ENCODE peak calls at places on chromosomes 6 and 20, in seven cellular contexts. One of them, this sample, is unnamed.
A peak's percentile ranks its signal among the peaks of the same experiment; 100 is the strongest.

GRCh38 chr6:154354265-154354777 is 2.3 kb downstream of the IPCEF1 start:
- DNase-seq in substantia nigra: no peak
- DNase-seq in upper lobe of right lung: no peak
- DNase-seq in fibroblast of lung: no peak
- DNase-seq in brain microvascular endothelial cell: no peak
- DNase-seq in kidney: no peak
- DNase-seq in tibial artery: no peak
- DNase-seq in this sample: no peak

GRCh38 chr6:106300944-106301343 is 24.6 kb downstream of the ATG5 start:
- DNase-seq in substantia nigra: no peak
- DNase-seq in upper lobe of right lung: no peak
- DNase-seq in fibroblast of lung: peak; percentile 74
- DNase-seq in brain microvascular endothelial cell: no peak
- DNase-seq in kidney: no peak
- DNase-seq in tibial artery: no peak
- DNase-seq in this sample: no peak

GRCh38 chr20:14498809-14499208 is 161.4 kb upstream of the FLRT3 start:
- DNase-seq in substantia nigra: no peak
- DNase-seq in upper lobe of right lung: no peak
- DNase-seq in fibroblast of lung: peak; percentile 23
- DNase-seq in brain microvascular endothelial cell: no peak
- DNase-seq in kidney: no peak
- DNase-seq in tibial artery: no peak
- DNase-seq in this sample: no peak

GRCh38 chr6:138590796-138591709 is 91.8 kb upstream of the NHSL1 start:
- DNase-seq in substantia nigra: no peak
- DNase-seq in upper lobe of right lung: no peak
- DNase-seq in fibroblast of lung: peak; percentile 82
- DNase-seq in brain microvascular endothelial cell: peak; percentile 72
- DNase-seq in kidney: no peak
- DNase-seq in tibial artery: no peak
- DNase-seq in this sample: no peak

GRCh38 chr6:100573169-100573568 is 108.4 kb upstream of the SIM1 start:
- DNase-seq in substantia nigra: no peak
- DNase-seq in upper lobe of right lung: no peak
- DNase-seq in fibroblast of lung: peak; percentile 54
- DNase-seq in brain microvascular endothelial cell: peak; percentile 50
- DNase-seq in kidney: no peak
- DNase-seq in tibial artery: no peak
- DNase-seq in this sample: no peak

GRCh38 chr6:82178084-82178758 is 69.3 kb downstream of the IBTK start:
- DNase-seq in substantia nigra: no peak
- DNase-seq in upper lobe of right lung: no peak
- DNase-seq in fibroblast of lung: peak; percentile 65
- DNase-seq in brain microvascular endothelial cell: no peak
- DNase-seq in kidney: no peak
- DNase-seq in tibial artery: no peak
- DNase-seq in this sample: no peak

GRCh38 chr20:50245561-50246366 is 55.1 kb downstream of the CEBPB start:
- DNase-seq in substantia nigra: no peak
- DNase-seq in upper lobe of right lung: no peak
- DNase-seq in fibroblast of lung: peak; percentile 63
- DNase-seq in brain microvascular endothelial cell: no peak
- DNase-seq in kidney: no peak
- DNase-seq in tibial artery: no peak
- DNase-seq in this sample: peak; percentile 83

GRCh38 chr6:16700202-16700997 is 60.9 kb downstream of the ATXN1 start:
- DNase-seq in substantia nigra: no peak
- DNase-seq in upper lobe of right lung: no peak
- DNase-seq in fibroblast of lung: no peak
- DNase-seq in brain microvascular endothelial cell: no peak
- DNase-seq in kidney: no peak
- DNase-seq in tibial artery: no peak
- DNase-seq in this sample: no peak

GRCh38 chr20:16477632-16478031 is 95.6 kb downstream of the KIF16B start:
- DNase-seq in substantia nigra: no peak
- DNase-seq in upper lobe of right lung: no peak
- DNase-seq in fibroblast of lung: no peak
- DNase-seq in brain microvascular endothelial cell: no peak
- DNase-seq in kidney: no peak
- DNase-seq in tibial artery: no peak
- DNase-seq in this sample: no peak

GRCh38 chr6:3370361-3371221 is 86.3 kb downstream of the SLC22A23 start:
- DNase-seq in substantia nigra: no peak
- DNase-seq in upper lobe of right lung: no peak
- DNase-seq in fibroblast of lung: no peak
- DNase-seq in brain microvascular endothelial cell: no peak
- DNase-seq in kidney: no peak
- DNase-seq in tibial artery: no peak
- DNase-seq in this sample: no peak
- H3K27ac ChIP-seq in substantia nigra: no peak overlapping the region
- H3K27ac ChIP-seq in upper lobe of right lung: peak overlapping the region; percentile 1
- H3K27ac ChIP-seq in fibroblast of lung: no peak overlapping the region
- H3K27ac ChIP-seq in brain microvascular endothelial cell: no peak overlapping the region
- H3K27ac ChIP-seq in kidney: no peak overlapping the region
- H3K27ac ChIP-seq in tibial artery: no peak overlapping the region
- H3K27ac ChIP-seq in this sample: no peak overlapping the region

GRCh38 chr20:37988555-37988954 is 44.7 kb downstream of the TTI1 start:
- DNase-seq in substantia nigra: no peak
- DNase-seq in upper lobe of right lung: no peak
- DNase-seq in fibroblast of lung: no peak
- DNase-seq in brain microvascular endothelial cell: no peak
- DNase-seq in kidney: no peak
- DNase-seq in tibial artery: no peak
- DNase-seq in this sample: no peak

GRCh38 chr20:37984018-37984785 is 49.1 kb downstream of the TTI1 start:
- DNase-seq in substantia nigra: no peak
- DNase-seq in upper lobe of right lung: no peak
- DNase-seq in fibroblast of lung: no peak
- DNase-seq in brain microvascular endothelial cell: no peak
- DNase-seq in kidney: no peak
- DNase-seq in tibial artery: no peak
- DNase-seq in this sample: no peak

GRCh38 chr20:37986873-37987601 is 46.2 kb downstream of the TTI1 start:
- DNase-seq in substantia nigra: no peak
- DNase-seq in upper lobe of right lung: peak; percentile 84
- DNase-seq in fibroblast of lung: peak; percentile 64
- DNase-seq in brain microvascular endothelial cell: no peak
- DNase-seq in kidney: peak; percentile 77
- DNase-seq in tibial artery: peak; percentile 92
- DNase-seq in this sample: no peak

GRCh38 chr20:37987602-37988290 is 45.5 kb downstream of the TTI1 start:
- DNase-seq in substantia nigra: no peak
- DNase-seq in upper lobe of right lung: no peak
- DNase-seq in fibroblast of lung: no peak
- DNase-seq in brain microvascular endothelial cell: no peak
- DNase-seq in kidney: no peak
- DNase-seq in tibial artery: no peak
- DNase-seq in this sample: no peak

DNA sequence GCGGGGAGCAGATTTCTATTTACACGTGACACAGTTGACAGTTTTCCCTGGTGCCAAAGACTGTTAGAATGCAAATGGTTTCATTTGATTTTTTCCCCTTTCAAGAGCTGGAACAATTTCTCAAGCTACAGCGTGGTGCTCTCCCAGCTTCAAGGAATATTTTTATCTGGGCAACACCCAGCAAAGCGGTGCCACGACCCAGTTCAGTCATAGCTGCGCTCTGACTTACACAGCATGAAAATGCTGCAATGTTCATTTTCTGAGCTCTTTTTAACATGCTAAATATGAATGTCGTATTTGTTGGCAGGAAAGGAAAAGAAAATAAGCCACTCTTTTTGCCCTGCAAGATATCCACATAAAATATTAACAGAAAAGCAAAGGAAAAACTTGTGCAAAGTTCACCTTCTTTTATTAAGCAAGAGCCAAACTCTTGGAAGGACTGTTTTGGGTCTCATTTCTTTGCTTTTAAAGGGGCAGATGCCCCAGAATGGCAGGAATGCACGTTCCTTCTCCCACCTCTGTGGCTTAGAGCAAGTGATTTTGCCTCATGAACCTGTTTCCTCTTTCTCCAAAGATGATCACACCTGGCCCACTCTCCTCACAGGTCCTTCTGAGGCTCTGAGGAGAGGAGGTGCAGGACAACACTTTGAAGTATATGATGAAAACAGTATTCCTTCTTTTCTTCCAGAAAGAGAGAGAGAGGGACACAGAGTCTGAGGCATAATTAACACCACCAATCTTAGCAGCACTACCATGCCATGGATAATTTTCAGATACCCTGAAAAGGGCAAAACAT is 47.0 kb downstream of the TTI1 start:
- DNase-seq in substantia nigra: no peak
- DNase-seq in upper lobe of right lung: no peak
- DNase-seq in fibroblast of lung: no peak
- DNase-seq in brain microvascular endothelial cell: no peak
- DNase-seq in kidney: no peak
- DNase-seq in tibial artery: peak; percentile 78
- DNase-seq in this sample: no peak
- H3K27ac ChIP-seq in substantia nigra: no peak overlapping the region
- H3K27ac ChIP-seq in upper lobe of right lung: peak overlapping the region; percentile 82
- H3K27ac ChIP-seq in fibroblast of lung: no peak overlapping the region
- H3K27ac ChIP-seq in brain microvascular endothelial cell: no peak overlapping the region
- H3K27ac ChIP-seq in kidney: peak overlapping the region; percentile 61
- H3K27ac ChIP-seq in tibial artery: peak overlapping the region; percentile 47
- H3K27ac ChIP-seq in this sample: no peak overlapping the region

GRCh38 chr6:21634582-21634981 is 41.0 kb downstream of the SOX4 start:
- DNase-seq in substantia nigra: no peak
- DNase-seq in upper lobe of right lung: no peak
- DNase-seq in fibroblast of lung: peak; percentile 92
- DNase-seq in brain microvascular endothelial cell: peak; percentile 96
- DNase-seq in kidney: no peak
- DNase-seq in tibial artery: no peak
- DNase-seq in this sample: no peak
- H3K27ac ChIP-seq in substantia nigra: no peak overlapping the region
- H3K27ac ChIP-seq in upper lobe of right lung: no peak overlapping the region
- H3K27ac ChIP-seq in fibroblast of lung: peak overlapping the region; percentile 47
- H3K27ac ChIP-seq in brain microvascular endothelial cell: peak overlapping the region; percentile 86
- H3K27ac ChIP-seq in kidney: no peak overlapping the region
- H3K27ac ChIP-seq in tibial artery: peak overlapping the region; percentile 20
- H3K27ac ChIP-seq in this sample: peak overlapping the region; percentile 97

DNA sequence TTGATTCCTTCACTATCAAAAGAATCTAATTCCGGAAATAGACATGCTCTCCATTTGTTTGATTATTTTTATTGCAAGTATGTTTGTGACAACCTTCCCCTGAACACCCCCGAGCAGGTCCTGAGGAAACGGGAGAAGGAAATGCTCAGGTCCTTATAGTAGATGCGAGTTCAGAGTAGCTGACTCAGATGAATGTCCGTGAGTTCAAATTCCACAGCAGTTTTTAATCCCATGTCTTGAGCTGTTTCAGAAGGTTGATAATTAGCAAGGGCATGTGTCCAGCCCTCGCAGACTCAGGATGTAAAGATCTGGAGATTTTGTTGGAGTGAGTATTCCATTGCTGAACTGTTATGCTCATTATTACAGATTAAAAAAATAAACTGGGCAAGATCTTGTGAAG is 169.3 kb downstream of the BCAS1 start:
- DNase-seq in substantia nigra: no peak
- DNase-seq in upper lobe of right lung: no peak
- DNase-seq in fibroblast of lung: no peak
- DNase-seq in brain microvascular endothelial cell: peak; percentile 56
- DNase-seq in kidney: no peak
- DNase-seq in tibial artery: no peak
- DNase-seq in this sample: no peak
- H3K27ac ChIP-seq in substantia nigra: no peak overlapping the region
- H3K27ac ChIP-seq in upper lobe of right lung: no peak overlapping the region
- H3K27ac ChIP-seq in fibroblast of lung: peak overlapping the region; percentile 33
- H3K27ac ChIP-seq in brain microvascular endothelial cell: peak overlapping the region; percentile 74
- H3K27ac ChIP-seq in kidney: peak overlapping the region; percentile 62
- H3K27ac ChIP-seq in tibial artery: peak overlapping the region; percentile 22
- H3K27ac ChIP-seq in this sample: peak overlapping the region; percentile 97

GRCh38 chr20:45304464-45304999 is 2.1 kb upstream of the RBPJL start:
- DNase-seq in substantia nigra: no peak
- DNase-seq in upper lobe of right lung: no peak
- DNase-seq in fibroblast of lung: no peak
- DNase-seq in brain microvascular endothelial cell: no peak
- DNase-seq in kidney: no peak
- DNase-seq in tibial artery: peak; percentile 53
- DNase-seq in this sample: no peak
- H3K27ac ChIP-seq in substantia nigra: no peak overlapping the region
- H3K27ac ChIP-seq in upper lobe of right lung: no peak overlapping the region
- H3K27ac ChIP-seq in fibroblast of lung: no peak overlapping the region
- H3K27ac ChIP-seq in brain microvascular endothelial cell: no peak overlapping the region
- H3K27ac ChIP-seq in kidney: no peak overlapping the region
- H3K27ac ChIP-seq in tibial artery: no peak overlapping the region
- H3K27ac ChIP-seq in this sample: no peak overlapping the region

This sample was measured in RWPE2.